ENCODE peak calls at places on chromosomes 16 and 17, in nine cellular contexts. T is endodermal cell, Q is DND-41, U is Karpas-422, S is tibial artery, W is GM23248, X is IMR-90, L is lung, Y is ovary. R is an unnamed sample.

GRCh38 chr17:11880714-11881113 is 116.6 kb downstream of the ZNF18 start:
- DNase-seq in T (no peak), Q (no peak), U (peak; percentile 71), S (no peak), W (peak; percentile 1), X (no peak), L (no peak), Y (no peak), R (peak; percentile 38)

GRCh38 chr17:39244016-39244599 is 18.4 kb upstream of the STAC2 start:
- DNase-seq in T (peak; percentile 79), Q (peak; percentile 86), U (peak; percentile 78), S (peak; percentile 65), W (no peak), X (no peak), L (no peak), Y (no peak), R (peak; percentile 36)

GRCh38 chr17:51351890-51352289 is 91.5 kb downstream of the UTP18 start:
- DNase-seq in T (no peak), Q (no peak), U (no peak), S (peak; percentile 72), W (peak; percentile 45), X (peak; percentile 31), L (no peak), Y (peak; percentile 65), R (no peak)

GRCh38 chr17:82896071-82897000 is 56.5 kb upstream of the ZNF750 start:
- DNase-seq in T (no peak), Q (no peak), U (no peak), S (no peak), W (no peak), X (no peak), L (no peak), Y (no peak), R (no peak)

GRCh38 chr17:36808181-36808661 is 129.1 kb upstream of the LHX1 start:
- DNase-seq in T (peak; percentile 88), Q (no peak), U (no peak), S (no peak), W (peak; percentile 30), X (no peak), L (no peak), Y (no peak), R (no peak)

GRCh38 chr16:22726868-22727267 is 87.1 kb upstream of the HS3ST2 start:
- DNase-seq in T (no peak), Q (no peak), U (no peak), S (no peak), W (peak; percentile 7), X (no peak), L (no peak), Y (no peak), R (no peak)

GRCh38 chr16:4936991-4937781 is at the start of gene PPL:
- DNase-seq in T (peak; percentile 98), Q (no peak), U (no peak), S (peak; percentile 82), W (no peak), X (no peak), L (peak; percentile 91), Y (peak; percentile 76), R (no peak)

GRCh38 chr16:75304521-75305363 is 53.3 kb upstream of the BCAR1 start:
- DNase-seq in T (no peak), Q (no peak), U (no peak), S (peak; percentile 74), W (peak; percentile 93), X (peak; percentile 89), L (no peak), Y (peak; percentile 50), R (no peak)

GRCh38 chr16:53817812-53818211 is 113.9 kb downstream of the FTO start:
- DNase-seq in T (no peak), Q (no peak), U (no peak), S (no peak), W (peak; percentile 58), X (peak; percentile 44), L (no peak), Y (no peak), R (peak; percentile 28)

GRCh38 chr16:8920676-8921625 is 38.8 kb downstream of the LITAFD start:
- DNase-seq in T (no peak), Q (no peak), U (no peak), S (no peak), W (peak; percentile 68), X (peak; percentile 32), L (no peak), Y (no peak), R (no peak)

GRCh38 chr16:4315185-4316102 is at the start of gene GLIS2:
- DNase-seq in T (peak; percentile 90), Q (peak; percentile 75), U (no peak), S (peak; percentile 89), W (peak; percentile 84), X (peak; percentile 82), L (peak; percentile 75), Y (peak; percentile 84), R (peak; percentile 80)

GRCh38 chr17:46028969-46029565 is 30.0 kb downstream of the STH start:
- DNase-seq in T (no peak), Q (no peak), U (peak; percentile 93), S (no peak), W (no peak), X (no peak), L (no peak), Y (no peak), R (no peak)

GRCh38 chr17:42848093-42848492 is 2.9 kb upstream of the AOC3 start:
- DNase-seq in T (no peak), Q (no peak), U (no peak), S (no peak), W (no peak), X (no peak), L (no peak), Y (no peak), R (no peak)

GRCh38 chr17:17890773-17891759 is 54.3 kb upstream of the SREBF1 start:
- DNase-seq in T (peak; percentile 93), Q (no peak), U (peak; percentile 69), S (no peak), W (peak; percentile 77), X (peak; percentile 72), L (peak; percentile 58), Y (no peak), R (peak; percentile 91)

GRCh38 chr16:57957396-57958392 is 13.2 kb downstream of the CNGB1 start:
- DNase-seq in T (peak; percentile 64), Q (no peak), U (no peak), S (no peak), W (no peak), X (no peak), L (no peak), Y (no peak), R (no peak)

GRCh38 chr16:70683146-70683944 is 2.5 kb downstream of the MTSS2 start:
- DNase-seq in T (no peak), Q (no peak), U (no peak), S (no peak), W (no peak), X (no peak), L (no peak), Y (peak; percentile 39), R (no peak)
- H3K4me1 ChIP-seq in T (peaks cover 4% of the 10 kb centered on the region), Q (peaks cover 22% of the 10 kb centered on the region), U (peaks cover 9% of the 10 kb centered on the region), S (peaks cover 68% of the 10 kb centered on the region), W (peaks cover 15% of the 10 kb centered on the region), X (peaks cover 53% of the 10 kb centered on the region), L (peaks cover 47% of the 10 kb centered on the region), Y (peaks cover 43% of the 10 kb centered on the region), R (peaks cover 19% of the 10 kb centered on the region)

GRCh38 chr17:61261001-61261587 is 138.5 kb upstream of the TBX2 start:
- DNase-seq in T (no peak), Q (no peak), U (no peak), S (no peak), W (no peak), X (no peak), L (no peak), Y (no peak), R (peak; percentile 28)

GRCh38 chr17:61255609-61256008 is 144.0 kb upstream of the TBX2 start:
- DNase-seq in T (peak; percentile 12), Q (no peak), U (no peak), S (no peak), W (no peak), X (no peak), L (no peak), Y (no peak), R (no peak)

GRCh38 chr17:61259360-61259759 is 140.3 kb upstream of the TBX2 start:
- DNase-seq in T (no peak), Q (no peak), U (no peak), S (no peak), W (no peak), X (no peak), L (no peak), Y (no peak), R (no peak)

GRCh38 chr17:61265397-61265796 is 134.2 kb upstream of the TBX2 start:
- DNase-seq in T (no peak), Q (no peak), U (no peak), S (no peak), W (no peak), X (no peak), L (no peak), Y (no peak), R (no peak)

DNA sequence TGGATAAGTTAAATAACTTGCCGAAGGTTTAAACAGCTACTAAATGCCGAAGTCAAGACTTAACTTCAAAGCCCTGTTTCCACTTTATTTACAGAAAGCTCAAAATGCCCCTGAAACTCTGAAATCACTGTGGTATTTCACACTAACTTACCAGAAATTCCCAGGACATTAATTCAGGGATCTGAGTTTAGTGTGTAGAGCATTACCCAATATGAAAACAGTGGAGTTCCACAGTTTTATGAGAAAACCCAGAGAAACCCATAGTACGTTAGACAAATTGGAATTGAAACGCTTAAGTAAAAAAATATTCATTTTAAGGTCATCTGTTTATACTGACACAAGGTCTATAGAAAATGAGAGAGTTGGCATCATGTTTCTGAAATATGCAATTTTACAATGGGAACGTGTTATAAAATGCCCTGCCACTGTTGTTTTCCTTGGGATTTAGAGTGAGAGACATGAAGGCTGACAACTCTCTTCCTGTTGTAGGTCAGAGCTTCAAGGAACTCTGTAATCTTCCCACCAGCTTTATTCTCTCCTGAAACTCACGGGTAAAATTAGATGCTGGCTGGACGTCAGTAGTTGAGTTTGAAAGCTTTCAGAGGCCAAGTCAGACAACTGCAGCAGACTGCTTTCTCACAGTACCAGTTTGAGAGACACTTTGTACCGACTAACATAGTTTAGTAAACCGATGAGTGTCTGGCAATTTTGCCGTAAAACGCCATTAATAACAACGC is 139.4 kb upstream of the TBX2 start:
- DNase-seq in T (no peak), Q (no peak), U (no peak), S (peak; percentile 71), W (no peak), X (peak; percentile 80), L (no peak), Y (no peak), R (peak; percentile 39)
- H3K4me3 ChIP-seq in T (no peak overlapping the region), Q (no peak overlapping the region), U (no peak overlapping the region), S (peak overlapping the region; percentile 11), W (no peak overlapping the region), X (peak overlapping the region; percentile 13), L (no peak overlapping the region), Y (no peak overlapping the region), R (peak overlapping the region; percentile 6)

DNA sequence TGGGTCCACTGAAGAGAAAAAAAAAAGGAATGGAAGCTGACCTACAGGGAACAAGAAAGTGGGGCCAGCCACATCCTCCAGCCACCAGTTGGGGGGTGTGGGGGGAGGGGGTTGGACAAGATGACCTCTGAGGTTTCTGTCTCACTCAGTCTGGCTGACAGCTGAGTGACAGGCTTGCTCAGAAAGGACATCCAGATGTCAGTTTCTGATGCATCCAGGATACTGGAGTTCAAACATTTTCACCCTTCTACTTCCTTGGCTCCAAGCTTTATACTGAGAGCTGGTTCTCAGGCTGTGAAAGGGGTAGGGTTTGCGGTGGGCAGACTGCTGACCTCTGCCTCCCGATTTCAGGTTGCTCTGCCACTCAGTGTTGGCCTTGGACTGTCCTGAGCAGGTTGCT is 2178.3 kb downstream of the TP53TG3F start:
- DNase-seq in T (no peak), Q (no peak), U (no peak), S (no peak), W (no peak), X (no peak), L (no peak), Y (no peak), R (no peak)
- H3K9me3 ChIP-seq in T (peaks cover 94% of the 10 kb centered on the region), Q (no peaks in the 10 kb centered on the region), U (peaks cover 40% of the 10 kb centered on the region), S (no peaks in the 10 kb centered on the region), W (no peaks in the 10 kb centered on the region), X (peaks cover 24% of the 10 kb centered on the region), L (peaks cover 15% of the 10 kb centered on the region), Y (no peaks in the 10 kb centered on the region), R (no peaks in the 10 kb centered on the region)

GRCh38 chr16:67248401-67249177 is at the start of gene SLC9A5:
- DNase-seq in T (peak; percentile 81), Q (peak; percentile 21), U (peak; percentile 76), S (no peak), W (peak; percentile 65), X (no peak), L (no peak), Y (peak; percentile 69), R (peak; percentile 51)
- H3K4me1 ChIP-seq in T (peaks cover 17% of the 10 kb centered on the region), Q (peaks cover 55% of the 10 kb centered on the region), U (peaks cover 57% of the 10 kb centered on the region), S (peaks cover 38% of the 10 kb centered on the region), W (peaks cover 40% of the 10 kb centered on the region), X (peaks cover 36% of the 10 kb centered on the region), L (peaks cover 24% of the 10 kb centered on the region), Y (peaks cover 12% of the 10 kb centered on the region), R (peaks cover 30% of the 10 kb centered on the region)